ENCODE peak calls at places on chromosomes 12 and 14, in five cellular contexts. X, L, Y, H and B are unnamed samples.

GRCh38 chr14:44316647-44317432 is 190.2 kb downstream of the FSCB start:
- DNase-seq in X (peak), L (peak), Y (peak), H (no peak), B (no peak)

GRCh38 chr12:5500326-5500659 is 68.4 kb downstream of the NTF3 start:
- DNase-seq in X (no peak), L (no peak), Y (no peak), H (no peak), B (no peak)

GRCh38 chr12:100254876-100255275 is 12.0 kb downstream of the DEPDC4 start:
- DNase-seq in X (no peak), L (peak), Y (peak), H (no peak), B (no peak)

GRCh38 chr14:29558516-29558915 is 369.1 kb downstream of the PRKD1 start:
- DNase-seq in X (peak), L (no peak), Y (peak), H (no peak), B (no peak)

GRCh38 chr12:29395356-29395755 is 14.4 kb upstream of the ERGIC2 start:
- DNase-seq in X (no peak), L (no peak), Y (no peak), H (no peak), B (no peak)

GRCh38 chr12:75666980-75667359 is 155.6 kb upstream of the KRR1 start:
- DNase-seq in X (peak), L (no peak), Y (peak), H (no peak), B (no peak)

GRCh38 chr12:115421350-115421749 is 737.4 kb upstream of the TBX3 start:
- DNase-seq in X (no peak), L (no peak), Y (no peak), H (no peak), B (no peak)

GRCh38 chr12:47899466-47899865 is 5.3 kb downstream of the VDR start:
- DNase-seq in X (no peak), L (no peak), Y (no peak), H (no peak), B (no peak)

GRCh38 chr12:34397591-34398365 is 375.5 kb downstream of the ALG10 start:
- DNase-seq in X (no peak), L (no peak), Y (no peak), H (peak), B (peak)

GRCh38 chr14:21723431-21724045 is 49.9 kb upstream of the OR4E1 start:
- DNase-seq in X (no peak), L (peak), Y (peak), H (peak), B (no peak)

GRCh38 chr12:1877169-1877878 is 41.1 kb downstream of the CACNA2D4 start:
- DNase-seq in X (no peak), L (no peak), Y (no peak), H (no peak), B (no peak)

GRCh38 chr14:51337520-51337919 is 97.5 kb downstream of the TMX1 start:
- DNase-seq in X (no peak), L (peak), Y (no peak), H (no peak), B (no peak)

GRCh38 chr14:51336304-51336703 is 96.3 kb downstream of the TMX1 start:
- DNase-seq in X (no peak), L (no peak), Y (no peak), H (no peak), B (no peak)

GRCh38 chr14:51333901-51334432 is 93.9 kb downstream of the TMX1 start:
- DNase-seq in X (no peak), L (peak), Y (no peak), H (no peak), B (no peak)

GRCh38 chr14:51333299-51333698 is 93.3 kb downstream of the TMX1 start:
- DNase-seq in X (no peak), L (peak), Y (no peak), H (no peak), B (no peak)

GRCh38 chr14:51335521-51335920 is 95.5 kb downstream of the TMX1 start:
- DNase-seq in X (peak), L (no peak), Y (peak), H (no peak), B (no peak)
- TF ChIP-seq CTCF in X (no peak), L (no peak), Y (no peak), H (no peak), B (no peak)

GRCh38 chr12:31248815-31249214 is 77.1 kb downstream of the SINHCAF start:
- DNase-seq in X (no peak), L (no peak), Y (no peak), H (no peak), B (no peak)

GRCh38 chr12:31246470-31246850 is 79.5 kb downstream of the SINHCAF start:
- DNase-seq in X (peak), L (peak), Y (peak), H (no peak), B (no peak)

GRCh38 chr12:31250179-31250578 is 75.8 kb downstream of the SINHCAF start:
- DNase-seq in X (no peak), L (no peak), Y (no peak), H (no peak), B (no peak)

GRCh38 chr12:31245822-31246469 is 80.0 kb downstream of the SINHCAF start:
- DNase-seq in X (peak), L (no peak), Y (peak), H (no peak), B (no peak)
- TF ChIP-seq CTCF in X (peak), L (peak), Y (peak), H (no peak), B (peak)

GRCh38 chr12:52559979-52560378 is 7.0 kb upstream of the KRT71 start:
- DNase-seq in X (no peak), L (no peak), Y (no peak), H (no peak), B (no peak)

GRCh38 chr12:52566847-52567291 is 6.8 kb downstream of the KRT74 start:
- DNase-seq in X (no peak), L (no peak), Y (peak), H (no peak), B (no peak)

GRCh38 chr12:52564582-52564981 is 9.1 kb downstream of the KRT74 start:
- DNase-seq in X (no peak), L (no peak), Y (no peak), H (no peak), B (no peak)

GRCh38 chr12:52557481-52557880 is 4.5 kb upstream of the KRT71 start:
- DNase-seq in X (no peak), L (no peak), Y (no peak), H (no peak), B (no peak)

DNA sequence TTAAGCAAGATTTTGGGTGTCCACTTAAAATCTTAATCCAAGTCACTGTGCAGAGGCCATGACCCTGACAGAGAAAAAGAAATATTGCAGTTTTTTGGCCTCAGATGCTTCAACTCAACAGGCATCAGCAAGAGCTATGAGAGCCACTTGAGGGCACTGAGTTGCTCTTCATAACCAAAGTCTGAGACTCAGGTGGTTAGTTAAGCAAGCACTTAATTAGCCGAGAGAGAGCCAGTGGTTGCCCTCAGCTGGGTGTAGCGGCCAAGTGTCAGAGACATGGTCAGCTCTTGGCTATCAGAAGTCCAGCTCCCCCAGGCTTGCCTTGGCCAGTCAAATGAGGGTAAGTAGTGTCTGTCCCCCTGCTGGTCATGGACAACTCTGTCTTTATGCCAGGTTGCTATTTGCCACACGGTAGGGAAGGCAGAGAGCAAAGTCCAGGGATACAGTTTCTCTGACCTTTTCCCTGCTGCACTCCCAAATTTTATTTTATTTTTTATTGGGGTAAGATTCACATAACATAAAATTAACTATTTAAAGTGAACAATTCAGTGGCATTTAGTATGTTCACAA is 9.0 kb upstream of the KRT71 start:
- DNase-seq in X (no peak), L (no peak), Y (no peak), H (no peak), B (no peak)
- TF ChIP-seq CTCF in X (peak), L (peak), Y (peak), H (peak), B (peak)

DNA sequence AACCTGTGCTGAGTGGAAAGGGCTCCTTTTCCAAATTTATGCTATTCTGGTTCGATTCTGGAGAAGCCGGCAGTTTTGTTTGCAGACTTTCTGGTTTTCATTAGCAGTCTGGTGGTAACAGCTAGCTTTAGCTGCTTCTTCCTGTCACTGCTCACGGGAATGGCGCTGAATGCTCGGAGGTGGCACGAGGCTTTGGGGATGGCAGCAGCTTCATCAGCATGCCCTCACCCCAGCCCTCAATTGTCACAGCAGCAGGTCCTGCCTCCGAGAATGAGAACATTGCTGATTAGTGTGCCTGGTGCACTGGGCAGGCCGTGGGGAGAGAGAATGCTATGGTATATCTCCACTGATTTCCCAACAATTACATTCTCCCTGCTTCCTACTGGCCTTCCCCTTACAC is 73.6 kb downstream of the SAMD4A start:
- DNase-seq in X (no peak), L (no peak), Y (peak), H (no peak), B (no peak)
- TF ChIP-seq CTCF in X (no peak), L (no peak), Y (no peak), H (no peak), B (no peak)

DNA sequence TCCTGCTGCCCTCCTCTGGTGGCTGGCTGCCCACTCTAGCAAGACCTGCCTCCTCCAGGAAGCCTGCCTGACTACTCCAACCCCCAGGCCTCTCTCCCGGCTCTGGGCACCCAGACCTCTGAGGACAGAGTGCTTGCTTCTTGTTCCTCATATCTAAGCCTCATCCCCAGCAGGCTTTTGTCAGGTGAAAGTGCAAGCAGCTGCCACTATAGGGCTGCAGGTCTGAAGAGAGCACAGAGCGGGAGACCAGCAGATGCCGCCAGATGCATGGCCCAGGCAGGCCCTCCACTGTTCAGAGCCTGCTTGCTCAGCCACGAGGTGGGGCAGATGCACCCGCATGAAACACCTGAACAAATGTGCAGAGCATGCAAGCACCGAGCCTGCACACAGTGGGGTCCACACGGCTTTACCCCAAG is 73.0 kb downstream of the SERPINA3 start:
- DNase-seq in X (no peak), L (no peak), Y (no peak), H (no peak), B (no peak)
- TF ChIP-seq CTCF in X (no peak), L (no peak), Y (no peak), H (no peak), B (no peak)

DNA sequence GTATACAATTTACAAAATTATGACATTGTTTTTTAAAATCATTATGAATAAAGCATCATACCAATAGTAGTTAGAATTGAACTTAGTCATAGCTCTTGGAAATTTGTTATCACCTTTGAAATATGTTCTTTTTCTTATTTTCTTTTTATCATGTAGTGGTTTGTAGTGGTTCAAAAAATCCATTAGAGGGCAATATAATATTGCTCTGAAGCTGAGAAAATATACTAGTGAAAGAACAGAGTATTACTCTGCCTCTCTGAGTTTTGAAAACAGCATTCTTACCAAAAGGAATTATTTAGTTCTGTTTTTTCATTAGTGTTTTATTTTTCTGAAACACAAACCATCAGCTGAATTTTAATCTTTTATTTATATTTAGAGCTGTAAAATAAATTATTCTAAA is 76.2 kb downstream of the PDZRN4 start:
- DNase-seq in X (peak), L (peak), Y (peak), H (no peak), B (no peak)
- TF ChIP-seq CTCF in X (no peak), L (no peak), Y (peak), H (peak), B (peak)

DNA sequence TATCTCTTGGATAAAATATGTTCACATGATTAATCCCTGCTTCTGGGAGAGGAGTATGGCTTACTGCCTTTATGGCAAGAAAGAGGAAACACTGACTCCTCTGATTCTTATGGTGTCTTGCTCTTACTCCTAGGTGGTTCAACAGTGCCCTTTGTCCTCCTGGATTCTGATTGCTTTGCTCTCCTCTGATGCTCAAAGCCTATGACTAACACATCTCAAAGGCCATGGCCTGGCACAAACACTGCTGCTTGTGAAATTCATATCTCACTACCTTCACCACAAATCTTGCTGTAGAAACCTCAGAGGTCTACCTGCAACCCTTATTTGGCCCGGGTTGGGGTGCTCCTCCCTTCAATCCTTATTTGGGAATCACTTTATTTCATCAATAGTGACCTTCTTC is 217.2 kb downstream of the C12orf50 start:
- DNase-seq in X (no peak), L (peak), Y (no peak), H (no peak), B (no peak)
- TF ChIP-seq CTCF in X (no peak), L (no peak), Y (no peak), H (no peak), B (no peak)